ENCODE peak calls at places on chromosomes 12 and 14, in four cellular contexts. H is GM12891, I is K562, T is GM12878. G is an unnamed sample.

GRCh38 chr14:94779713-94780112 is 9.8 kb upstream of the GSC start:
- DNase-seq in H (no peak), I (no peak), T (no peak), G (no peak)

GRCh38 chr12:104547239-104547638 is 90.5 kb downstream of the CHST11 start:
- DNase-seq in H (no peak), I (no peak), T (no peak), G (no peak)

GRCh38 chr12:89574736-89575208 is 48.9 kb upstream of the POC1B start:
- DNase-seq in H (no peak), I (peak), T (no peak), G (peak)

GRCh38 chr12:49903351-49903699 is 375 bp downstream of the FAIM2 start:
- DNase-seq in H (no peak), I (no peak), T (no peak), G (no peak)

GRCh38 chr14:81433378-81433777 is 33.3 kb upstream of the STON2 start:
- DNase-seq in H (no peak), I (no peak), T (no peak), G (no peak)

GRCh38 chr12:84874125-84874824 is 38.3 kb downstream of the SLC6A15 start:
- DNase-seq in H (no peak), I (peak), T (no peak), G (peak)

GRCh38 chr12:64497903-64498302 is 46.0 kb downstream of the TBK1 start:
- DNase-seq in H (no peak), I (no peak), T (no peak), G (no peak)

GRCh38 chr12:78155546-78155945 is 324.9 kb downstream of the NAV3 start:
- DNase-seq in H (no peak), I (no peak), T (no peak), G (no peak)

GRCh38 chr12:81417056-81417455 is 339.2 kb downstream of the ACSS3 start:
- DNase-seq in H (no peak), I (no peak), T (no peak), G (no peak)

GRCh38 chr12:57515934-57516541 is 4.3 kb downstream of the DDIT3 start:
- DNase-seq in H (no peak), I (peak), T (no peak), G (no peak)

GRCh38 chr14:99881011-99881410 is 87.8 kb downstream of the EML1 start:
- DNase-seq in H (no peak), I (no peak), T (no peak), G (no peak)

GRCh38 chr12:79547735-79548347 is 142.9 kb downstream of the PAWR start:
- DNase-seq in H (no peak), I (peak), T (peak), G (no peak)

GRCh38 chr12:15800278-15800677 is 11.1 kb upstream of the EPS8 start:
- DNase-seq in H (no peak), I (no peak), T (no peak), G (no peak)

GRCh38 chr12:107130830-107131760 is 37.7 kb upstream of the CRY1 start:
- DNase-seq in H (no peak), I (no peak), T (no peak), G (no peak)

GRCh38 chr14:105149146-105149781 is 19.3 kb downstream of the JAG2 start:
- DNase-seq in H (no peak), I (no peak), T (no peak), G (no peak)

GRCh38 chr14:96304956-96305355 is 48.9 kb downstream of the BDKRB1 start:
- DNase-seq in H (no peak), I (peak), T (no peak), G (no peak)

GRCh38 chr14:83147006-83147405 is 1613.4 kb upstream of the SEL1L start:
- DNase-seq in H (no peak), I (no peak), T (no peak), G (no peak)

GRCh38 chr12:49673446-49674317 is 33.5 kb downstream of the FMNL3 start:
- DNase-seq in H (no peak), I (peak), T (no peak), G (no peak)

GRCh38 chr14:33836895-33837577 is 113.8 kb downstream of the EGLN3 start:
- DNase-seq in H (no peak), I (no peak), T (no peak), G (no peak)

GRCh38 chr14:98766818-98767217 is 505.2 kb downstream of the BCL11B start:
- DNase-seq in H (no peak), I (no peak), T (no peak), G (no peak)

GRCh38 chr12:130338794-130339601 is 1.3 kb downstream of the PIWIL1 start:
- DNase-seq in H (no peak), I (no peak), T (no peak), G (no peak)

GRCh38 chr12:107805488-107806180 is 31.1 kb downstream of the ASCL4 start:
- DNase-seq in H (no peak), I (no peak), T (no peak), G (no peak)

GRCh38 chr12:56877195-56878009 is 56.8 kb downstream of the SDR9C7 start:
- DNase-seq in H (no peak), I (peak), T (no peak), G (peak)

GRCh38 chr12:27424631-27425230 is 21.8 kb upstream of the SMCO2 start:
- DNase-seq in H (no peak), I (peak), T (no peak), G (no peak)

GRCh38 chr14:88518592-88519512 is 36.0 kb downstream of the PTPN21 start:
- DNase-seq in H (no peak), I (no peak), T (no peak), G (no peak)

GRCh38 chr12:30016656-30017055 is 232.9 kb upstream of the TMTC1 start:
- DNase-seq in H (no peak), I (no peak), T (no peak), G (no peak)

GRCh38 chr12:111174283-111175108 is 194.4 kb downstream of the PHETA1 start:
- DNase-seq in H (no peak), I (peak), T (no peak), G (peak)

GRCh38 chr12:64171715-64172114 is 50.4 kb downstream of the KICS2 start:
- DNase-seq in H (no peak), I (no peak), T (no peak), G (no peak)

GRCh38 chr12:94172973-94173372 is 24.6 kb downstream of the PLXNC1 start:
- DNase-seq in H (no peak), I (no peak), T (no peak), G (peak)

GRCh38 chr14:55975281-55975905 is 142.8 kb upstream of the PELI2 start:
- DNase-seq in H (no peak), I (no peak), T (no peak), G (no peak)

GRCh38 chr12:75889214-75889613 is 142.4 kb downstream of the PHLDA1 start:
- DNase-seq in H (no peak), I (no peak), T (no peak), G (no peak)

GRCh38 chr14:92649934-92650545 is 98.4 kb downstream of the LGMN start:
- DNase-seq in H (no peak), I (no peak), T (no peak), G (peak)

GRCh38 chr12:3662516-3662915 is 90.4 kb downstream of the CRACR2A start:
- DNase-seq in H (no peak), I (no peak), T (no peak), G (peak)

GRCh38 chr14:40685764-40686163 is 920.9 kb upstream of the LRFN5 start:
- DNase-seq in H (no peak), I (no peak), T (no peak), G (no peak)

GRCh38 chr14:65321370-65321875 is 91.1 kb upstream of the FUT8 start:
- DNase-seq in H (no peak), I (no peak), T (peak), G (peak)

GRCh38 chr14:21525571-21525970 is 575 bp downstream of the SALL2 start:
- DNase-seq in H (no peak), I (peak), T (no peak), G (no peak)

GRCh38 chr14:23113346-23114119 is 5.5 kb downstream of the CEBPE start:
- DNase-seq in H (no peak), I (no peak), T (no peak), G (peak)

GRCh38 chr12:6834873-6835272 is 5.9 kb upstream of the GNB3 start:
- DNase-seq in H (no peak), I (no peak), T (no peak), G (no peak)

GRCh38 chr14:35653045-35653444 is 119.1 kb downstream of the INSM2 start:
- DNase-seq in H (no peak), I (no peak), T (no peak), G (no peak)
- TF ChIP-seq SPI1 in H (no peak), I (no peak), T (no peak), G (no peak)

GRCh38 chr12:92421701-92422100 is 276.1 kb upstream of the BTG1 start:
- DNase-seq in H (no peak), I (no peak), T (no peak), G (no peak)

GRCh38 chr12:92425152-92425551 is 277.6 kb upstream of the PLEKHG7 start:
- DNase-seq in H (no peak), I (no peak), T (no peak), G (no peak)

GRCh38 chr12:92421042-92421441 is 275.4 kb upstream of the BTG1 start:
- DNase-seq in H (no peak), I (no peak), T (no peak), G (no peak)

GRCh38 chr12:92426346-92426745 is 276.4 kb upstream of the PLEKHG7 start:
- DNase-seq in H (no peak), I (no peak), T (no peak), G (no peak)

DNA sequence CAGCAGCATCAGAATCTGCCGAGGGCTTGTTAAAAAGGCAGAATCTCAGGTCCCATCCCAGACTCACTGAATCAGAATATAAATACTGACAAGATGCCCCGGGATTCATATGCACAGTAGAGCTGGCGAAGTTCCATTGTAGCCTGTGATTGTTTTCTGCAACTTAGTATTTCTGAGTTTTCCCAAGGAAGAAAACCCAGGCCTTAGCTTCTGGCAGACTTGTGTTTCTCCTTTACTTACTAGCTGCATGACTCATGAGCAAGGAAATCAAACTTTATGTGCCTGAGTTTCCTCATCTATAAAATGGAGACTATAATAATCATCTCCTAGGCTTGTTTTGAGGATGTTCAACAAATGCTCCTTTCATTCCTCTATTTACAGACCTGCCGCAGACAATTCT is 278.5 kb upstream of the PLEKHG7 start:
- DNase-seq in H (no peak), I (no peak), T (no peak), G (no peak)
- TF ChIP-seq SPI1 in H (no peak), I (no peak), T (no peak), G (no peak)

DNA sequence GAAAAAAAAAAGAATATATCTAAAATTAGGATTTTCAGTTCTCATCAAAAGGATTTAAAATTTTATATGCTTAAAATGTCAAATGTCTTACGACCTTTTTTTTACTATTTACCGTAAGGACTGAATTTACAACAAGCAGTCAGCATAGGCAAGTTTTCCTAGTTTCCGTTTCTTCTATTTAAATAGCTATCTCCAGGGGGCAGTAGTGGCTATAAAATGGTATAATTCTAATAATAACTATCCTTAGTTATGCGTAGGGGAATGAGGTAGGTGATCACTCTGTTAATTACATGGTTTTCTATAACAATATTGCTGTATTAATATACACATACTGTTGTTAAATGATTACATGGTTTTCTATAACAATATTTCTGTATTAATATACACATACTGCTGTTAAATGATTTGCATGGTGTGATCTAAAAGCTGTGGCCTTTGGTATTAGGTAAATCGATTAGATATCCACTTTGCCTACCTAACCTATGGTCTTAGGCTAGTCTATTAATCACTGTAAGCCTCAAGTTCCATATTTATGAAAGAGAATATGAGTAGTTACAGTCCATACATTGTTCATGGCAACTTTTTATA is 217.7 kb upstream of the PDZRN4 start:
- DNase-seq in H (no peak), I (peak), T (no peak), G (no peak)
- TF ChIP-seq SPI1 in H (no peak), I (no peak), T (no peak), G (no peak)

GRCh38 chr12:123598522-123598921 is 3.4 kb upstream of the DDX55 start:
- DNase-seq in H (no peak), I (no peak), T (no peak), G (no peak)

GRCh38 chr12:123599310-123599709 is 2.6 kb upstream of the DDX55 start:
- DNase-seq in H (no peak), I (no peak), T (no peak), G (no peak)

GRCh38 chr12:123602651-123603195 is 824 bp downstream of the DDX55 start:
- DNase-seq in H (no peak), I (peak), T (no peak), G (peak)

GRCh38 chr12:123599721-123600120 is 2.2 kb upstream of the DDX55 start:
- DNase-seq in H (no peak), I (no peak), T (no peak), G (no peak)

DNA sequence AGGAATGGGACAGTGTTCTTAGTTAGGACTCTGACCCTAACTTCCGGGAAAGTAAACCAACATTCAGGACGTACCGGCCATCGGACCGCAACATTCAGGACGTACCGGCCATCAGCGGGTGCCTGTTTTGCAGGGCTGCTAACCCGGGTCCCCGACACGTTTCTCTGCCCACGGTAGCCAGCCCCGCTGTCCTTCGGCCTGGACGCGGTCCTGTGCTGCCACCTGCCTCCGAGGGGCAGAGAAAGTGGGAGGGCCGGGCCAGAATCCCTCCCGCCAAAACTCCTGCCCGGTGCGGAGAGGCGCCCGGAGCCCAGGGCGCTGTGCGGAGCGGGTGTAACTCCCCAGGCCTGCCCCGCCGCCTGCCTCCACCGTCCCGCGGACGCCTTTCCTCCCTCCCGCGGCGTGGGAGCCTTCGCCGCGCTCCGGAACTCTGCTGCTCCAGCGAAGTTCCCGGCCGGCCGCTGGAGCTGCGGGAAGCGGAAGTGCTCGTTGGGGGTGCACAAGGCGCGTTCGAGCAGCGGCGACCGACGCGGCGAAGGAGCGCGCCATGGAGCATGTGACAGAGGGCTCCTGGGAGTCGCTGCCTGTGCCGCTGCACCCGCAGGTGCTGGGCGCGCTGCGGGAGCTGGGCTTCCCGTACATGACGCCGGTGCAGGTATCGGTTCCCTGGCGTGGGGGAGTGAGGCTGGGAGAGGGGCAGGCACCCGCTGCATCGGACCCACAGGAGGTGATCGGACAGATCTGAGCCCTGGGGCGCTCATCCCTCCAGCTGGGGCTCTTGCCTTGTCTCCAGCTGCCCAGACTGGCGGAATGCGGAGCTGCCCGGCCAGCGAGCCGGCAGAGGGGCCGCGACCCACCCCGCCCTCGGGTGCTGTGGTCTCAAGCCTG is at the start of gene DDX55:
- DNase-seq in H (peak), I (peak), T (peak), G (peak)
- TF ChIP-seq SPI1 in H (peak), I (peak), T (no peak), G (peak)